ENCODE peak calls at places on chromosomes 12 and 14, in eight cellular contexts. A is stromal cell of bone marrow; M is central memory CD4-positive, alpha-beta T cell; E is Caco-2; C is activated CD8-positive, alpha-beta memory T cell treated with anti-CD3 and anti-CD28 coated beads for 4 hours; H is AG09309; R is iPS DF 6.9; B is HAP-1. D is an unnamed sample.

GRCh38 chr12:12327802-12328201 is 22.2 kb downstream of the MANSC1 start:
- DNase-seq in C (no peak), E (no peak), B (peak; percentile 48), H (no peak), A (peak; percentile 50), R (no peak), M (peak; percentile 55), D (no peak)

GRCh38 chr14:85195872-85196477 is 334.0 kb upstream of the FLRT2 start:
- DNase-seq in E (no peak), B (no peak), M (no peak), H (no peak), C (no peak), A (no peak), R (no peak), D (no peak)

GRCh38 chr12:6272300-6273208 is 37.9 kb upstream of the PLEKHG6 start:
- DNase-seq in H (no peak), A (no peak), B (no peak), M (no peak), R (no peak), E (no peak), C (no peak), D (no peak)

GRCh38 chr12:11517080-11517479 is 121.7 kb upstream of the PRB2 start:
- DNase-seq in M (no peak), R (no peak), H (no peak), C (no peak), B (no peak), A (no peak), E (no peak), D (no peak)

GRCh38 chr12:131012279-131013069 is 58.8 kb downstream of the ADGRD1 start:
- DNase-seq in A (no peak), R (no peak), B (no peak), M (no peak), H (no peak), C (no peak), E (no peak), D (no peak)

GRCh38 chr12:17016116-17016864 is 410.3 kb upstream of the LMO3 start:
- DNase-seq in R (no peak), M (no peak), B (no peak), H (no peak), C (no peak), E (no peak), A (no peak), D (no peak)

GRCh38 chr12:11836282-11836963 is 186.9 kb downstream of the ETV6 start:
- DNase-seq in H (no peak), E (no peak), A (no peak), M (no peak), C (peak; percentile 28), R (no peak), B (no peak), D (peak; percentile 35)

GRCh38 chr12:91636721-91637120 is 454.1 kb upstream of the DCN start:
- DNase-seq in B (no peak), H (no peak), R (no peak), E (no peak), M (no peak), C (no peak), A (no peak), D (no peak)

GRCh38 chr12:78885466-78885865 is 20.9 kb downstream of the SYT1 start:
- DNase-seq in M (no peak), E (no peak), H (no peak), A (no peak), C (no peak), R (no peak), B (no peak), D (no peak)

GRCh38 chr14:49464885-49465284 is 121.3 kb downstream of the RPS29 start:
- DNase-seq in R (peak; percentile 31), B (peak; percentile 39), E (no peak), C (no peak), M (no peak), H (no peak), A (no peak), D (no peak)

GRCh38 chr14:58414845-58415244 is 12.5 kb downstream of the TIMM9 start:
- DNase-seq in M (no peak), R (no peak), C (no peak), H (no peak), B (no peak), E (no peak), A (no peak), D (no peak)

GRCh38 chr14:68669101-68669500 is 123.8 kb downstream of the ZFP36L1 start:
- DNase-seq in M (no peak), R (no peak), E (peak; percentile 58), B (no peak), C (no peak), A (no peak), H (no peak), D (no peak)

GRCh38 chr12:132151145-132151765 is 7.0 kb downstream of the NOC4L start:
- DNase-seq in B (no peak), C (no peak), H (no peak), M (no peak), R (no peak), A (no peak), E (no peak), D (no peak)

GRCh38 chr12:12356886-12357696 is at the start of gene BORCS5:
- DNase-seq in E (peak; percentile 99), C (peak; percentile 97), A (peak; percentile 85), R (peak; percentile 98), H (peak; percentile 59), B (peak; percentile 99), M (peak; percentile 99), D (peak; percentile 99)

GRCh38 chr14:97177016-97177415 is 379.8 kb downstream of the VRK1 start:
- DNase-seq in B (peak; percentile 43), R (no peak), C (no peak), H (no peak), M (peak; percentile 37), E (peak; percentile 41), A (no peak), D (no peak)

GRCh38 chr14:95134304-95134933 is 22.9 kb downstream of the DICER1 start:
- DNase-seq in R (no peak), E (no peak), M (no peak), B (no peak), A (no peak), H (no peak), C (no peak), D (no peak)

GRCh38 chr12:65956056-65956738 is 131.9 kb downstream of the HMGA2 start:
- DNase-seq in E (no peak), B (no peak), A (no peak), H (no peak), M (no peak), C (no peak), R (no peak), D (no peak)

GRCh38 chr14:71610797-71611196 is 321.4 kb upstream of the RGS6 start:
- DNase-seq in B (peak; percentile 62), A (no peak), E (no peak), H (no peak), R (no peak), C (no peak), M (no peak), D (no peak)

GRCh38 chr14:38873923-38874612 is 229.0 kb downstream of the SEC23A start:
- DNase-seq in E (no peak), C (no peak), B (no peak), H (no peak), M (no peak), A (no peak), R (no peak), D (no peak)

GRCh38 chr12:126570571-126570970 is 1505.3 kb downstream of the AACS start:
- DNase-seq in E (no peak), A (no peak), C (no peak), H (no peak), B (no peak), M (no peak), R (no peak), D (no peak)

GRCh38 chr12:109544955-109545531 is 28.3 kb downstream of the MMAB start:
- DNase-seq in C (no peak), B (no peak), A (peak; percentile 16), R (no peak), E (no peak), H (no peak), M (no peak), D (no peak)

GRCh38 chr12:98754095-98754494 is 109.0 kb downstream of the APAF1 start:
- DNase-seq in C (no peak), M (no peak), R (no peak), B (no peak), E (peak; percentile 64), A (no peak), H (peak; percentile 69), D (peak; percentile 93)

GRCh38 chr12:58458093-58458492 is 462.2 kb downstream of the LRIG3 start:
- DNase-seq in B (no peak), H (peak; percentile 45), R (no peak), E (no peak), M (no peak), C (no peak), A (no peak), D (no peak)

GRCh38 chr12:50419112-50419909 is 18.6 kb downstream of the LARP4 start:
- DNase-seq in R (no peak), M (no peak), H (no peak), A (no peak), E (no peak), B (no peak), C (no peak), D (no peak)

D was measured in T-helper 2 cell.